ENCODE peak calls at places on chromosomes 12 and 14, in six cellular contexts. A is testis, Z is IMR-90, N is esophagus muscularis mucosa, M is suprapubic skin, S is transverse colon. P is an unnamed sample.
A peak's percentile ranks its signal among the peaks of the same experiment; 100 is the strongest.

GRCh38 chr14:24876009-24876690 is 173.8 kb downstream of the STXBP6 start:
- DNase-seq in M (no peak), Z (no peak), S (no peak), A (no peak), N (no peak), P (peak; percentile 24)

GRCh38 chr14:100675664-100676063 is 51.0 kb upstream of the DLK1 start:
- DNase-seq in S (no peak), A (no peak), Z (no peak), M (no peak), N (no peak), P (no peak)

GRCh38 chr12:124453419-124454351 is 113.7 kb downstream of the NCOR2 start:
- DNase-seq in M (no peak), S (peak; percentile 80), Z (peak; percentile 55), N (no peak), A (no peak), P (peak; percentile 96)

GRCh38 chr12:8773456-8773855 is 49.0 kb upstream of the A2ML1 start:
- DNase-seq in S (no peak), N (no peak), Z (no peak), M (no peak), A (no peak), P (peak; percentile 73)

GRCh38 chr12:115204957-115205754 is 521.2 kb upstream of the TBX3 start:
- DNase-seq in A (no peak), N (no peak), M (no peak), Z (peak; percentile 68), S (no peak), P (no peak)

GRCh38 chr14:86450075-86450474 is 920.1 kb downstream of the FLRT2 start:
- DNase-seq in A (no peak), S (no peak), M (no peak), Z (peak; percentile 15), N (no peak), P (no peak)

GRCh38 chr12:26247873-26248272 is 52.5 kb downstream of the SSPN start:
- DNase-seq in S (no peak), A (no peak), M (no peak), N (no peak), Z (no peak), P (no peak)

GRCh38 chr14:49970474-49971147 is 77.7 kb downstream of the ARF6 start:
- DNase-seq in Z (peak; percentile 49), M (no peak), A (peak; percentile 80), S (no peak), N (no peak), P (no peak)

GRCh38 chr12:80565276-80565675 is 121.2 kb downstream of the PTPRQ start:
- DNase-seq in M (no peak), A (no peak), N (no peak), Z (peak; percentile 84), S (no peak), P (no peak)

GRCh38 chr12:14373202-14373601 is 7.7 kb downstream of the ATF7IP start:
- DNase-seq in Z (peak; percentile 84), M (no peak), A (no peak), S (no peak), N (no peak), P (no peak)

GRCh38 chr12:7083125-7083524 is 9.1 kb downstream of the C1R start:
- DNase-seq in Z (no peak), N (no peak), S (no peak), A (no peak), M (no peak), P (no peak)

GRCh38 chr12:124236651-124237050 is 58.2 kb upstream of the RFLNA start:
- DNase-seq in A (no peak), N (no peak), S (peak; percentile 37), M (no peak), Z (peak; percentile 63), P (no peak)

GRCh38 chr12:57205186-57205585 is 11.4 kb upstream of the NXPH4 start:
- DNase-seq in N (no peak), A (no peak), M (no peak), Z (no peak), S (no peak), P (no peak)

GRCh38 chr12:16344269-16344668 is 3.2 kb upstream of the MGST1 start:
- DNase-seq in A (no peak), M (no peak), S (no peak), Z (peak; percentile 47), N (no peak), P (no peak)

GRCh38 chr12:97038859-97039258 is 131.8 kb downstream of the NEDD1 start:
- DNase-seq in N (no peak), A (no peak), Z (no peak), S (no peak), M (no peak), P (no peak)

GRCh38 chr12:121189061-121189886 is 20.7 kb upstream of the P2RX4 start:
- DNase-seq in N (no peak), S (no peak), A (no peak), Z (no peak), M (no peak), P (no peak)

GRCh38 chr12:452667-453210 is 7.0 kb upstream of the B4GALNT3 start:
- DNase-seq in M (no peak), A (peak; percentile 78), Z (no peak), S (peak; percentile 56), N (no peak), P (peak; percentile 64)

GRCh38 chr14:70993931-70994330 is 86.7 kb downstream of the PCNX1 start:
- DNase-seq in S (no peak), M (no peak), A (no peak), N (no peak), Z (no peak), P (no peak)

GRCh38 chr12:1836854-1837411 is 16.6 kb downstream of the LRTM2 start:
- DNase-seq in Z (no peak), N (no peak), S (no peak), M (no peak), A (no peak), P (no peak)

GRCh38 chr14:75132374-75133086 is 5.7 kb upstream of the NEK9 start:
- DNase-seq in Z (peak; percentile 74), S (peak; percentile 42), N (no peak), M (no peak), A (peak; percentile 75), P (peak; percentile 60)

GRCh38 chr14:22243971-22244581 is 344.9 kb downstream of the DAD1 start:
- DNase-seq in S (no peak), A (no peak), N (no peak), M (no peak), Z (no peak), P (no peak)

GRCh38 chr12:14630793-14631192 is 63.1 kb upstream of the PLBD1 start:
- DNase-seq in Z (no peak), N (no peak), A (no peak), M (no peak), S (no peak), P (no peak)

GRCh38 chr12:64946132-64946829 is 121.8 kb downstream of the TBC1D30 start:
- DNase-seq in A (peak; percentile 90), Z (peak; percentile 7), N (no peak), S (no peak), M (no peak), P (peak; percentile 49)

GRCh38 chr14:35557221-35557747 is 23.3 kb downstream of the INSM2 start:
- DNase-seq in A (no peak), M (no peak), N (no peak), Z (no peak), S (no peak), P (no peak)

GRCh38 chr14:71319646-71320045 is 412.4 kb downstream of the PCNX1 start:
- DNase-seq in S (no peak), N (no peak), Z (peak; percentile 36), A (peak; percentile 31), M (no peak), P (no peak)

GRCh38 chr12:46657416-46658411 is 168.1 kb downstream of the SLC38A4 start:
- DNase-seq in S (no peak), M (no peak), Z (peak; percentile 59), N (no peak), A (no peak), P (no peak)

GRCh38 chr14:35405304-35405996 is 901 bp upstream of the NFKBIA start:
- DNase-seq in Z (no peak), M (no peak), S (peak; percentile 50), N (no peak), A (peak; percentile 56), P (no peak)

GRCh38 chr12:32305163-32305562 is 94.2 kb upstream of the FGD4 start:
- DNase-seq in N (no peak), Z (peak; percentile 50), S (no peak), A (no peak), M (no peak), P (no peak)

GRCh38 chr12:64452559-64453329 is 824 bp downstream of the TBK1 start:
- DNase-seq in M (no peak), A (no peak), N (no peak), Z (peak; percentile 90), S (peak; percentile 9), P (no peak)

GRCh38 chr12:96020314-96021003 is 14.9 kb downstream of the LTA4H start:
- DNase-seq in A (no peak), N (no peak), S (no peak), M (no peak), Z (no peak), P (no peak)

DNA sequence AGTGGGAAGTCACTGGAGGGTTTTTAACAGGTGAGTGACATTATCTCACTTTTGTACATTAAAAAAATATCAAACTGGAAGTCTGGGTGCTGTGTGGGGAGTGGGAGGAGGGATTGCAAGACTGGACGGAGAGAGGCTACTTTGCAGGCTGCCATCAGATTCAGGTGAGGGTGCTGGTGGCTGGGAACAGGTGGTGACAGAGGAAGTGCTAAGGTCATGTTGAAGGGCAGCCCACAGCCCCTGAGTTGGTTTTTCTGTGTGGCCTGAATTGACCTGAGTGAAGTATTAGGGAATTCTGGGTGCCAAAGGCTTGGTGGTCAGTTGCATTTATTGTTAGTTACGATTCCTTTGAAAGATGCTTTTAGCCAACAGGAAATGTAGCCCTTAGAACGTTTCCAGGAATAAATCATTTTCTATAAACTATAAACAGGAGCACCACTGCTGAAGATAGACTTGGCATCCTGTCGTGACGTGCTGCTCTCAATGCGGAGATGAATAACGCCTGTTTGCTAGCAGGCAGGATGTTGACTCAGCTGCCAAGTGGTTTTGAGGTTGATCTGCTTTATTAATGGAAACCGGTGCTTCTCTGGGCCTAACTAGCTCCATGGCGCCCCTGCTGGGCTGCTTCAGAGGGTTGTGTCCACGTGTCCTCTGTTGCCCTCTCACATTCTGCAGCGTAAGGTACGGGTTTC is 707.5 kb upstream of the TMEM132C start:
- DNase-seq in M (no peak), A (peak; percentile 17), N (peak; percentile 90), Z (peak; percentile 94), S (peak; percentile 22), P (no peak)
- TF ChIP-seq CTCF in M (no peak), A (no peak), N (peak; percentile 23), Z (peak; percentile 52), S (no peak), P (peak; percentile 22)

GRCh38 chr12:71719647-71720370 is 33.9 kb downstream of the TMEM19 start:
- DNase-seq in N (no peak), S (no peak), A (no peak), M (no peak), Z (peak; percentile 16), P (no peak)
- TF ChIP-seq POLR2A in N (no peak), S (no peak), A (no peak), M (no peak), Z (no peak), P (no peak)

GRCh38 chr14:106185837-106186233 is 659.5 kb downstream of the TMEM121 start:
- DNase-seq in S (peak; percentile 41), N (peak; percentile 77), Z (no peak), M (no peak), A (no peak), P (no peak)
- H3K9me3 ChIP-seq in S (no peaks in the 10 kb centered on the region), N (no peaks in the 10 kb centered on the region), Z (peaks cover 10% of the 10 kb centered on the region), M (no peaks in the 10 kb centered on the region), A (no peaks in the 10 kb centered on the region), P (no peaks in the 10 kb centered on the region)

DNA sequence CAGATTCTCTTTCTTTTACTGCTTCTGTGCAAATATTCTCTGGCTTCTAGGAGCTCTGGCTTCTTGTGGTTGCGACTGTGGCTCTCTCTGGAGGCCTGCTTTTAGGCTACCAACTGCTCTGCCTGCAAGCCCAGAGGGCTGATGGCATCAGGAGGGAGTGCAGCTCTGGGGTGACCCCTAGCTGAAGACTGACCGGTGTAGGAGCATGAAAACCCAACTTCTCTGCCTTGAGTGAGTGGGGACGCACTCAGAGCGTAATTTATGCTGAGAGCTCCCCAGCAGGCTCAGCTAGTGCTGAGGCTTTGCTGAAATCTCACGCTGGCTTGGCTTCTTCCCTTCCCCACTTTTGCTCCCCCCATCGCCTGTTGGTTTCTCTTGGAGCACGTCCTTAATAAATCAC is 29.9 kb upstream of the RBM19 start:
- DNase-seq in A (no peak), M (no peak), Z (no peak), N (no peak), S (no peak), P (no peak)
- TF ChIP-seq CTCF in A (no peak), M (no peak), Z (no peak), N (no peak), S (no peak), P (no peak)